ENCODE peak calls at places on chromosomes 11 and 22, in five cellular contexts. Y is A549, V is IMR-90, G is K562, W is HepG2. L is an unnamed sample.

GRCh38 chr11:73965764-73966121 is 14.9 kb downstream of the DNAJB13 start:
- DNase-seq in Y (no peak), G (no peak), W (no peak), V (no peak), L (no peak)

GRCh38 chr22:47697861-47698260 is 935.4 kb downstream of the TBC1D22A start:
- DNase-seq in Y (no peak), W (no peak), G (no peak), V (no peak), L (no peak)

GRCh38 chr22:38935023-38935422 is 22.4 kb upstream of the APOBEC3A start:
- DNase-seq in Y (no peak), G (no peak), W (no peak), V (no peak), L (no peak)

GRCh38 chr11:78079232-78080083 is at the start of gene NDUFC2:
- DNase-seq in W (peak), V (peak), G (peak), Y (peak), L (peak)

GRCh38 chr22:31085493-31085824 is 4.3 kb downstream of the SMTN start:
- DNase-seq in G (no peak), Y (no peak), W (no peak), V (no peak), L (no peak)

GRCh38 chr22:49328076-49328475 is 499.6 kb downstream of the BRD1 start:
- DNase-seq in W (no peak), V (no peak), G (no peak), Y (no peak), L (no peak)

GRCh38 chr22:33914131-33914530 is 6.1 kb downstream of the LARGE1 start:
- DNase-seq in Y (no peak), G (no peak), V (no peak), W (no peak), L (no peak)

GRCh38 chr11:111195192-111195591 is 50.3 kb upstream of the POU2AF2 start:
- DNase-seq in V (peak), W (no peak), G (no peak), Y (no peak), L (no peak)

GRCh38 chr11:15663778-15664218 is 549.1 kb downstream of the INSC start:
- DNase-seq in G (no peak), V (no peak), W (no peak), Y (no peak), L (no peak)

GRCh38 chr22:18028817-18029527 is 4.6 kb upstream of the MICAL3 start:
- DNase-seq in G (no peak), Y (no peak), V (no peak), W (no peak), L (no peak)

GRCh38 chr22:44710474-44711235 is 8.7 kb downstream of the PRR5 start:
- DNase-seq in Y (no peak), W (no peak), V (no peak), G (peak), L (no peak)

GRCh38 chr11:101336858-101337257 is 207.2 kb upstream of the PGR start:
- DNase-seq in Y (no peak), V (no peak), W (no peak), G (no peak), L (no peak)

DNA sequence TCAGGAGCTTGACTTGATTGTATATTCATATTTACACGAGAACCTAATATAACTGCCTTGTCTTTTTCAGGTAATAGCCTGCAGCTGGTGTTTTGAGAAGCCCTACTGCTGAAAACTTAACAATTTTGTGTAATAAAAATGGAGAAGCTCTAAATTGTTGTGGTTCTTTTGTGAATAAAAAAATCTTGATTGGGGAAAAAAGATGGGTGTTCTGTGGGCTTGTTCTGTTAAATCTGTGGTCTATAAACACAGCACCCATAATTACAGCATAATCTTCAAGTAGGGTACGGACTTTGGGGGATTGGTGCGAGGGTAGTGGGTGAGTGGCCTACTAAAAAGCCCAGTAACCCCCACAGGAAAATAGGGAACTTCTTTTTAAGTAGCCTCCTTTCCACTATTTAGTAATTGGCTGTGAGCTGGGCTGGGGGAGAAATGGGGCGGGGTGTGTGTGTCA is 7.5 kb downstream of the MALAT1 start:
- DNase-seq in V (no peak), W (no peak), Y (no peak), G (no peak), L (no peak)
- TF ChIP-seq BHLHE40 in V (no peak), W (no peak), Y (no peak), G (no peak), L (no peak)

DNA sequence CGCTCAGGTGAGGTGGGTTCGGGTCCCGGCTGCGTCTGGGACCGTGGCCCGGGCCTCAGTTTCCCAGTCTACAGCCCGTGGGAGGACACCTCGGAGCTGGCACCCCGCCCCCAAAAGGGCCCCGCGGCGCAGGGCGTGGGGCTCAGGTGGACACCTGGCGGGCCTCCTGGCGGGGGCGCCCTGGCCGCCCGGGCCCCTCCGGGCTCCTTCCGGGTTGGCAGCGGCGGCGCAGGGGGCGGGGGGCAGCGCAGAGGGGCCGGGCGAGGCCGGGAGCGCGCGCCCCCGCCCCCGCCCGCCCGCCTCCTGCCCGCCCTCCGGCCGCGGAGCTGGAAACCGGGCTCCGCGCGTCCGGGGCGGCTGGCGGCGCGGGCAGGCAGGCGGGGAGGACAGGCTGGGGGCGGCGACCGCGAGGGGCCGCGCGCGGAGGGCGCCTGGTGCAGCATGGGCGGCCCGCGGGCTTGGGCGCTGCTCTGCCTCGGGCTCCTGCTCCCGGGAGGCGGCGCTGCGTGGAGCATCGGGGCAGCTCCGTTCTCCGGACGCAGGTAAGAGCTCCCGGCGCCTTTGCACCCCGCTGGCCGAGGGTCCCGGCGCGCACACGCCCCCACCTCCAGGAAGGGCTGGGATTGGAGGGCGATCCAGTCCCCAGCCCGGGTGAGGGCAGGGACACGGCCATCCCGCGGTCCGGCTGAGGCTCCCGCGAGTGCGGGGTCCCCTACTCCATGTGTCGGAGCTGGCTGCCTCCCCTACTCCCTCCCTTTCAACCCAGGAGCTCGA is at the start of gene EMID1:
- DNase-seq in Y (no peak), G (peak), W (no peak), V (peak), L (no peak)
- TF ChIP-seq USF2 in Y (no peak), G (no peak), W (no peak), V (no peak), L (no peak)

DNA sequence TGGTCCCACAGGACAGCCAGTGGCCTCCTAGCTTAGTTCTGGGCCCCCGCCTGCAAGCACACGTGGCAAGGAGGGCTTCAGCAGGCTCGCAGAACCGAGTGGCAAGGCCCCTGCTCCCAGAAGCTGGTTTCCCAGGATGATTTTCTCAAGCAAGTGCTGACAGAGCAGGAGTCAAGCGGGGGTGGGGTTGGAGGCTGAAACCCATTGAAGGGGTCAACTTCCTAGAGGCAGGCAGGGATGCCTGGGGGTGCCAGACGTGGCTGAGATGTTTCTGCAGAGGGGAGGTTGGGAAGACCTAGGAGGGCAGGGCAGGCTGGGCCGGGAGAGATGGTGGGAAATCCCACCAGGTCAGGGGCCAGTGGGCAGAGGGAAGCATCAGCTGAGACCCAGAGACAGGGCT is 51.1 kb downstream of the NFAM1 start:
- DNase-seq in V (no peak), W (no peak), G (no peak), Y (no peak), L (no peak)
- TF ChIP-seq BHLHE40 in V (no peak), W (no peak), G (no peak), Y (no peak), L (no peak)

GRCh38 chr11:41660585-41660984 is 201.1 kb upstream of the LRRC4C start:
- DNase-seq in G (no peak), V (no peak), W (no peak), Y (no peak), L (no peak)
- TF ChIP-seq USF2 in G (no peak), V (no peak), W (no peak), Y (no peak), L (no peak)

GRCh38 chr11:65008016-65008415 is 5.9 kb upstream of the ARL2 start:
- DNase-seq in Y (no peak), G (no peak), V (peak), W (no peak), L (no peak)

GRCh38 chr11:64998690-64999431 is 2.1 kb upstream of the BATF2 start:
- DNase-seq in W (peak), G (peak), Y (peak), V (no peak), L (no peak)

GRCh38 chr11:64998141-64998540 is 1.4 kb upstream of the BATF2 start:
- DNase-seq in Y (no peak), V (no peak), W (peak), G (peak), L (no peak)

GRCh38 chr11:64999478-64999877 is 2.7 kb upstream of the BATF2 start:
- DNase-seq in W (no peak), Y (no peak), V (no peak), G (no peak), L (no peak)

GRCh38 chr11:65003282-65003681 is 6.5 kb upstream of the BATF2 start:
- DNase-seq in V (peak), G (no peak), W (no peak), Y (no peak), L (no peak)
- TF ChIP-seq BHLHE40 in V (no peak), G (no peak), W (no peak), Y (no peak), L (no peak)

GRCh38 chr11:35851342-35851741 is 92.5 kb upstream of the LDLRAD3 start:
- DNase-seq in G (no peak), Y (no peak), W (no peak), V (no peak), L (no peak)
- TF ChIP-seq USF2 in G (no peak), Y (no peak), W (no peak), V (no peak), L (no peak)

DNA sequence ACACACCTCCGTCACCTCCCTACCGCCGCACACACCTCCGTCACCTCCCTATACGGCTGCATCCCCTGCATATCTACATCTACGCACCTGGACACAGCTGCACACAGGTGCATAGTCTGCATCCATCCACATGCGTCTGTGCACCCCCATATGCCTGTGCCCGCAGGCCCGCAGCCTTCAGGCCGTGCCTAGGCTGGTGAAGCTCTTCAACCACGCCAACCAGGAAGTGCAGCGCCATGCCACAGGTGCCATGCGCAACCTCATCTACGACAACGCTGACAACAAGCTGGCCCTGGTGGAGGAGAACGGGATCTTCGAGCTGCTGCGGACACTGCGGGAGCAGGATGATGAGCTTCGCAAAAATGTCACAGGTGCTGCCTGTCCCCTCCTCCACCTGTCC is 4.8 kb downstream of the PKP3 start:
- DNase-seq in W (no peak), V (no peak), Y (no peak), G (no peak), L (no peak)
- TF ChIP-seq BHLHE40 in W (no peak), V (no peak), Y (no peak), G (no peak), L (no peak)